ENCODE peak calls at places on chromosomes 4 and X, in four cellular contexts. One of them, this sample, is unnamed.
A peak's percentile ranks its signal among the peaks of the same experiment; 100 is the strongest.

GRCh38 chr4:108172780-108173598 is 4.3 kb upstream of the LEF1 start:
- DNase-seq in endothelial cell of umbilical vein: peak; percentile 37
- DNase-seq in fibroblast of lung: peak; percentile 69
- DNase-seq in GM23248: peak; percentile 38
- DNase-seq in this sample: peak; percentile 77

GRCh38 chr4:167359711-167360110 is 125.4 kb upstream of the SPOCK3 start:
- DNase-seq in endothelial cell of umbilical vein: no peak
- DNase-seq in fibroblast of lung: no peak
- DNase-seq in GM23248: no peak
- DNase-seq in this sample: peak; percentile 5

GRCh38 chr4:74267998-74268606 is 40.2 kb upstream of the EPGN start:
- DNase-seq in GM23248: peak; percentile 87
- DNase-seq in fibroblast of lung: peak; percentile 63
- DNase-seq in endothelial cell of umbilical vein: peak; percentile 14
- DNase-seq in this sample: no peak

GRCh38 chrX:124023838-124024238 is 62.3 kb downstream of the STAG2 start:
- DNase-seq in fibroblast of lung: no peak
- DNase-seq in GM23248: peak; percentile 68
- DNase-seq in endothelial cell of umbilical vein: no peak
- DNase-seq in this sample: no peak

GRCh38 chr4:110970642-110971041 is 347.8 kb upstream of the PITX2 start:
- DNase-seq in GM23248: peak; percentile 51
- DNase-seq in endothelial cell of umbilical vein: peak; percentile 6
- DNase-seq in fibroblast of lung: peak; percentile 56
- DNase-seq in this sample: peak; percentile 79

GRCh38 chr4:41216294-41217019 is 2.1 kb upstream of the APBB2 start:
- DNase-seq in fibroblast of lung: peak; percentile 76
- DNase-seq in endothelial cell of umbilical vein: peak; percentile 86
- DNase-seq in GM23248: peak; percentile 85
- DNase-seq in this sample: peak; percentile 78

GRCh38 chr4:152843476-152844107 is 63.8 kb downstream of the ARFIP1 start:
- DNase-seq in GM23248: no peak
- DNase-seq in endothelial cell of umbilical vein: no peak
- DNase-seq in fibroblast of lung: no peak
- DNase-seq in this sample: no peak

GRCh38 chr4:16862688-16863087 is 35.8 kb downstream of the LDB2 start:
- DNase-seq in GM23248: no peak
- DNase-seq in endothelial cell of umbilical vein: peak; percentile 95
- DNase-seq in fibroblast of lung: peak; percentile 19
- DNase-seq in this sample: no peak

GRCh38 chr4:101019941-101020401 is 327.4 kb downstream of the PPP3CA start:
- DNase-seq in GM23248: no peak
- DNase-seq in fibroblast of lung: no peak
- DNase-seq in endothelial cell of umbilical vein: peak; percentile 51
- DNase-seq in this sample: no peak

GRCh38 chr4:135604531-135604930 is 1402.9 kb upstream of the PABPC4L start:
- DNase-seq in endothelial cell of umbilical vein: no peak
- DNase-seq in GM23248: no peak
- DNase-seq in fibroblast of lung: no peak
- DNase-seq in this sample: no peak

GRCh38 chr4:108426493-108426892 is 193.9 kb upstream of the RPL34 start:
- DNase-seq in GM23248: peak; percentile 45
- DNase-seq in endothelial cell of umbilical vein: no peak
- DNase-seq in fibroblast of lung: peak; percentile 36
- DNase-seq in this sample: no peak

GRCh38 chr4:147638942-147639341 is 21.7 kb downstream of the TMEM184C start:
- DNase-seq in endothelial cell of umbilical vein: no peak
- DNase-seq in GM23248: no peak
- DNase-seq in fibroblast of lung: peak; percentile 11
- DNase-seq in this sample: no peak

GRCh38 chr4:23888421-23889319 is 1.2 kb downstream of the PPARGC1A start:
- DNase-seq in endothelial cell of umbilical vein: no peak
- DNase-seq in GM23248: peak; percentile 60
- DNase-seq in fibroblast of lung: peak; percentile 69
- DNase-seq in this sample: peak; percentile 29

GRCh38 chr4:90990298-90990697 is 863.1 kb downstream of the CCSER1 start:
- DNase-seq in endothelial cell of umbilical vein: no peak
- DNase-seq in fibroblast of lung: no peak
- DNase-seq in GM23248: no peak
- DNase-seq in this sample: no peak

GRCh38 chr4:124555959-124556358 is 156.6 kb downstream of the ANKRD50 start:
- DNase-seq in GM23248: no peak
- DNase-seq in endothelial cell of umbilical vein: no peak
- DNase-seq in fibroblast of lung: no peak
- DNase-seq in this sample: no peak

GRCh38 chr4:105361021-105361420 is 112.8 kb downstream of the PPA2 start:
- DNase-seq in endothelial cell of umbilical vein: no peak
- DNase-seq in GM23248: no peak
- DNase-seq in fibroblast of lung: no peak
- DNase-seq in this sample: no peak

GRCh38 chrX:136272325-136272724 is 21.1 kb upstream of the MAP7D3 start:
- DNase-seq in fibroblast of lung: no peak
- DNase-seq in endothelial cell of umbilical vein: no peak
- DNase-seq in GM23248: peak; percentile 46
- DNase-seq in this sample: no peak

GRCh38 chr4:94536049-94536448 is 84.3 kb downstream of the PDLIM5 start:
- DNase-seq in GM23248: no peak
- DNase-seq in fibroblast of lung: no peak
- DNase-seq in endothelial cell of umbilical vein: no peak
- DNase-seq in this sample: no peak

GRCh38 chrX:16822723-16823122 is 36.5 kb downstream of the TXLNG start:
- DNase-seq in GM23248: peak; percentile 82
- DNase-seq in endothelial cell of umbilical vein: peak; percentile 77
- DNase-seq in fibroblast of lung: no peak
- DNase-seq in this sample: no peak

GRCh38 chrX:111743316-111743715 is 62.3 kb downstream of the ALG13 start:
- DNase-seq in GM23248: no peak
- DNase-seq in endothelial cell of umbilical vein: no peak
- DNase-seq in fibroblast of lung: peak; percentile 1
- DNase-seq in this sample: no peak

GRCh38 chr4:48669086-48669485 is 111.0 kb downstream of the FRYL start:
- DNase-seq in endothelial cell of umbilical vein: no peak
- DNase-seq in GM23248: no peak
- DNase-seq in fibroblast of lung: no peak
- DNase-seq in this sample: no peak

GRCh38 chrX:97446298-97446882 is 562.7 kb downstream of the RPA4 start:
- DNase-seq in GM23248: peak; percentile 13
- DNase-seq in endothelial cell of umbilical vein: peak; percentile 9
- DNase-seq in fibroblast of lung: peak; percentile 12
- DNase-seq in this sample: no peak

GRCh38 chr4:42617030-42617429 is 39.9 kb downstream of the ATP8A1 start:
- DNase-seq in endothelial cell of umbilical vein: no peak
- DNase-seq in fibroblast of lung: no peak
- DNase-seq in GM23248: no peak
- DNase-seq in this sample: no peak

GRCh38 chr4:3255611-3256186 is 6.7 kb downstream of the MSANTD1 start:
- DNase-seq in GM23248: no peak
- DNase-seq in endothelial cell of umbilical vein: no peak
- DNase-seq in fibroblast of lung: no peak
- DNase-seq in this sample: no peak

GRCh38 chr4:168621806-168622589 is 125.1 kb downstream of the PALLD start:
- DNase-seq in GM23248: peak; percentile 74
- DNase-seq in fibroblast of lung: peak; percentile 36
- DNase-seq in endothelial cell of umbilical vein: no peak
- DNase-seq in this sample: no peak

GRCh38 chr4:38673109-38673978 is 9.3 kb downstream of the KLF3 start:
- DNase-seq in fibroblast of lung: peak; percentile 49
- DNase-seq in GM23248: peak; percentile 73
- DNase-seq in endothelial cell of umbilical vein: peak; percentile 30
- DNase-seq in this sample: no peak

GRCh38 chr4:98614081-98614480 is 44.3 kb downstream of the TSPAN5 start:
- DNase-seq in endothelial cell of umbilical vein: no peak
- DNase-seq in GM23248: peak; percentile 61
- DNase-seq in fibroblast of lung: no peak
- DNase-seq in this sample: no peak

GRCh38 chr4:130820448-130820847 is 1724.5 kb downstream of the C4orf33 start:
- DNase-seq in fibroblast of lung: no peak
- DNase-seq in GM23248: no peak
- DNase-seq in endothelial cell of umbilical vein: no peak
- DNase-seq in this sample: no peak

GRCh38 chrX:147832707-147833348 is 78.9 kb upstream of the FMR1 start:
- DNase-seq in endothelial cell of umbilical vein: no peak
- DNase-seq in GM23248: no peak
- DNase-seq in fibroblast of lung: no peak
- DNase-seq in this sample: no peak

GRCh38 chr4:83865417-83866150 is 329.7 kb downstream of the GPAT3 start:
- DNase-seq in endothelial cell of umbilical vein: no peak
- DNase-seq in fibroblast of lung: no peak
- DNase-seq in GM23248: no peak
- DNase-seq in this sample: peak; percentile 88

GRCh38 chrX:63746715-63747114 is 38.3 kb downstream of the ARHGEF9 start:
- DNase-seq in fibroblast of lung: no peak
- DNase-seq in GM23248: no peak
- DNase-seq in endothelial cell of umbilical vein: peak; percentile 66
- DNase-seq in this sample: no peak

GRCh38 chrX:378443-378842 is 8.3 kb downstream of the PPP2R3B start:
- DNase-seq in GM23248: no peak
- DNase-seq in endothelial cell of umbilical vein: no peak
- DNase-seq in fibroblast of lung: no peak
- DNase-seq in this sample: no peak

GRCh38 chr4:22474636-22475310 is 41.1 kb downstream of the ADGRA3 start:
- DNase-seq in fibroblast of lung: peak; percentile 49
- DNase-seq in GM23248: peak; percentile 27
- DNase-seq in endothelial cell of umbilical vein: peak; percentile 52
- DNase-seq in this sample: no peak

GRCh38 chr4:6367313-6367945 is 97.8 kb downstream of the WFS1 start:
- DNase-seq in GM23248: no peak
- DNase-seq in endothelial cell of umbilical vein: no peak
- DNase-seq in fibroblast of lung: no peak
- DNase-seq in this sample: peak; percentile 63

GRCh38 chr4:48071171-48071570 is 54.6 kb downstream of the NIPAL1 start:
- DNase-seq in fibroblast of lung: no peak
- DNase-seq in endothelial cell of umbilical vein: no peak
- DNase-seq in GM23248: no peak
- DNase-seq in this sample: no peak

GRCh38 chr4:110059556-110060191 is 138.7 kb downstream of the ELOVL6 start:
- DNase-seq in GM23248: peak; percentile 18
- DNase-seq in fibroblast of lung: peak; percentile 52
- DNase-seq in endothelial cell of umbilical vein: peak; percentile 36
- DNase-seq in this sample: no peak

GRCh38 chr4:94127707-94128328 is 79.8 kb upstream of the SMARCAD1 start:
- DNase-seq in fibroblast of lung: peak; percentile 49
- DNase-seq in GM23248: peak; percentile 54
- DNase-seq in endothelial cell of umbilical vein: peak; percentile 36
- DNase-seq in this sample: peak; percentile 37

GRCh38 chr4:24800273-24800880 is 5.0 kb downstream of the SOD3 start:
- DNase-seq in endothelial cell of umbilical vein: no peak
- DNase-seq in GM23248: peak; percentile 30
- DNase-seq in fibroblast of lung: peak; percentile 53
- DNase-seq in this sample: peak; percentile 55

GRCh38 chrX:86149089-86149488 is 838 bp downstream of the DACH2 start:
- DNase-seq in fibroblast of lung: no peak
- DNase-seq in endothelial cell of umbilical vein: no peak
- DNase-seq in GM23248: no peak
- DNase-seq in this sample: peak; percentile 2
- H3K4me3 ChIP-seq in fibroblast of lung: peak overlapping the region; percentile 60
- H3K4me3 ChIP-seq in endothelial cell of umbilical vein: no peak overlapping the region
- H3K4me3 ChIP-seq in GM23248: no peak overlapping the region
- H3K4me3 ChIP-seq in this sample: peak overlapping the region; percentile 51

GRCh38 chrX:37685452-37686347 is at the start of gene XK:
- DNase-seq in endothelial cell of umbilical vein: peak; percentile 1
- DNase-seq in fibroblast of lung: peak; percentile 39
- DNase-seq in GM23248: peak; percentile 28
- DNase-seq in this sample: peak; percentile 68
- H2AFZ ChIP-seq in endothelial cell of umbilical vein: peak within 1 kb of the TSS; percentile 59
- H2AFZ ChIP-seq in fibroblast of lung: peak within 1 kb of the TSS; percentile 60
- H2AFZ ChIP-seq in GM23248: peak within 1 kb of the TSS; percentile 41
- H2AFZ ChIP-seq in this sample: peak within 1 kb of the TSS; percentile 79

GRCh38 chrX:51608766-51609165 is 9.9 kb downstream of the CENPVL3 start:
- DNase-seq in GM23248: peak; percentile 61
- DNase-seq in endothelial cell of umbilical vein: no peak
- DNase-seq in fibroblast of lung: no peak
- DNase-seq in this sample: no peak
- H3K4me3 ChIP-seq in GM23248: no peak overlapping the region
- H3K4me3 ChIP-seq in endothelial cell of umbilical vein: no peak overlapping the region
- H3K4me3 ChIP-seq in fibroblast of lung: no peak overlapping the region
- H3K4me3 ChIP-seq in this sample: no peak overlapping the region

GRCh38 chr4:140047017-140047640 is 106.9 kb downstream of the MAML3 start:
- DNase-seq in endothelial cell of umbilical vein: peak; percentile 43
- DNase-seq in GM23248: no peak
- DNase-seq in fibroblast of lung: no peak
- DNase-seq in this sample: peak; percentile 51

GRCh38 chr4:140047781-140048180 is 106.2 kb downstream of the MAML3 start:
- DNase-seq in endothelial cell of umbilical vein: peak; percentile 69
- DNase-seq in GM23248: no peak
- DNase-seq in fibroblast of lung: no peak
- DNase-seq in this sample: peak; percentile 28

GRCh38 chr4:140048419-140049022 is 105.5 kb downstream of the MAML3 start:
- DNase-seq in GM23248: no peak
- DNase-seq in fibroblast of lung: no peak
- DNase-seq in endothelial cell of umbilical vein: peak; percentile 50
- DNase-seq in this sample: no peak

GRCh38 chr4:140049924-140050681 is 103.9 kb downstream of the MAML3 start:
- DNase-seq in GM23248: peak; percentile 56
- DNase-seq in endothelial cell of umbilical vein: peak; percentile 82
- DNase-seq in fibroblast of lung: peak; percentile 64
- DNase-seq in this sample: peak; percentile 80

GRCh38 chr4:140049024-140049923 is 104.7 kb downstream of the MAML3 start:
- DNase-seq in GM23248: peak; percentile 62
- DNase-seq in endothelial cell of umbilical vein: peak; percentile 85
- DNase-seq in fibroblast of lung: peak; percentile 59
- DNase-seq in this sample: peak; percentile 80
- H2AFZ ChIP-seq in GM23248: peak overlapping the region; percentile 97
- H2AFZ ChIP-seq in endothelial cell of umbilical vein: peak overlapping the region; percentile 54
- H2AFZ ChIP-seq in fibroblast of lung: peak overlapping the region; percentile 88
- H2AFZ ChIP-seq in this sample: peak overlapping the region; percentile 19

DNA sequence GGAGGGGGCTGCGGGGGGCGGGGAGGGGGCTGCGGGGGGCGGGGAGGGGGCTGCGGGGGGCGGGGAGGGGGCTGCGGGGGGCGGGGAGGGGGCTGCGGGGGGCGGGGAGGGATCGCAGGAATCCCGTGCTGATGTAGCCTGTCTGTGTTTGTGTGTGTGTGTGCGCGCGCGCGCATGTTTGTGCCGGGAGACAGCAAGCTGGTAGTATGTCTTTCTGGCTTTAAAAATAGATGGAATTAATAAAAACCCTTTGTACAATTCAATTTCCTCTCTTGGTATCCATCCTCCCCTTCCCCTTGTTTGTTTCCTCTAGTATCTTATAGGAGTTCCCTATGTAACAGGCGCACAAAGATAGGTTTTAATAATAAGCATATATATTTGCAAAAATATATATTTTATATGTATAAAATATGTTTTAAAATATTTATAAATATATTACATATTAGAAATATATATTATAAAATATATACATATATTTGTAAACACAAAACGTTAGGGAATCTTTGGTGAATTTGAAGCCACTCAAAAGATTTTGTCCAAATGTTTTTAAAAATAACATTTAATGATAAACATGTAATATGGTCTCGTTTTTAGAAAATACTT is 782 bp downstream of the ARHGAP24 start:
- DNase-seq in fibroblast of lung: peak; percentile 60
- DNase-seq in endothelial cell of umbilical vein: no peak
- DNase-seq in GM23248: peak; percentile 48
- DNase-seq in this sample: no peak
- H3K4me3 ChIP-seq in fibroblast of lung: peak overlapping the region; percentile 80
- H3K4me3 ChIP-seq in endothelial cell of umbilical vein: peak overlapping the region; percentile 41
- H3K4me3 ChIP-seq in GM23248: peak overlapping the region; percentile 84
- H3K4me3 ChIP-seq in this sample: peak overlapping the region; percentile 61

GRCh38 chr4:139890810-139891209 is 225.2 kb downstream of the MGST2 start:
- DNase-seq in fibroblast of lung: peak; percentile 77
- DNase-seq in GM23248: peak; percentile 85
- DNase-seq in endothelial cell of umbilical vein: peak; percentile 81
- DNase-seq in this sample: no peak
- H2AFZ ChIP-seq in fibroblast of lung: no peak overlapping the region
- H2AFZ ChIP-seq in GM23248: peak overlapping the region; percentile 44
- H2AFZ ChIP-seq in endothelial cell of umbilical vein: no peak overlapping the region
- H2AFZ ChIP-seq in this sample: no peak overlapping the region

This sample was measured in neural progenitor cell.